ENCODE peak calls at places on chromosome 19, in five cellular contexts. One of them, this sample, is unnamed.

GRCh38 chr19:44164673-44165512 is at the start of gene ZNF226:
- DNase-seq in breast epithelium: peak
- DNase-seq in upper lobe of right lung: peak
- DNase-seq in heart right ventricle: peak
- DNase-seq in adrenal gland: peak
- DNase-seq in this sample: peak

GRCh38 chr19:621819-622218 is 11.5 kb downstream of the POLRMT start:
- DNase-seq in breast epithelium: no peak
- DNase-seq in adrenal gland: no peak
- DNase-seq in heart right ventricle: no peak
- DNase-seq in upper lobe of right lung: no peak
- DNase-seq in this sample: no peak

GRCh38 chr19:13225085-13225484 is 74.9 kb downstream of the IER2 start:
- DNase-seq in adrenal gland: no peak
- DNase-seq in upper lobe of right lung: no peak
- DNase-seq in heart right ventricle: no peak
- DNase-seq in breast epithelium: no peak
- DNase-seq in this sample: no peak

GRCh38 chr19:51018745-51019543 is 565 bp downstream of the KLK10 start:
- DNase-seq in breast epithelium: peak
- DNase-seq in heart right ventricle: no peak
- DNase-seq in adrenal gland: no peak
- DNase-seq in upper lobe of right lung: no peak
- DNase-seq in this sample: peak

GRCh38 chr19:2578391-2578826 is 102.5 kb downstream of the GADD45B start:
- DNase-seq in heart right ventricle: no peak
- DNase-seq in upper lobe of right lung: peak
- DNase-seq in adrenal gland: no peak
- DNase-seq in breast epithelium: peak
- DNase-seq in this sample: peak

GRCh38 chr19:55210120-55210493 is 806 bp upstream of the PTPRH start:
- DNase-seq in adrenal gland: peak
- DNase-seq in breast epithelium: no peak
- DNase-seq in heart right ventricle: no peak
- DNase-seq in upper lobe of right lung: no peak
- DNase-seq in this sample: no peak

GRCh38 chr19:35248310-35249145 is at the start of gene LSR:
- DNase-seq in heart right ventricle: peak
- DNase-seq in upper lobe of right lung: peak
- DNase-seq in adrenal gland: peak
- DNase-seq in breast epithelium: peak
- DNase-seq in this sample: peak

GRCh38 chr19:51480590-51480989 is 2.3 kb downstream of the CEACAM18 start:
- DNase-seq in adrenal gland: no peak
- DNase-seq in heart right ventricle: no peak
- DNase-seq in breast epithelium: no peak
- DNase-seq in upper lobe of right lung: no peak
- DNase-seq in this sample: no peak

GRCh38 chr19:36489920-36490415 is 607 bp upstream of the ZNF566 start:
- DNase-seq in upper lobe of right lung: no peak
- DNase-seq in adrenal gland: peak
- DNase-seq in breast epithelium: peak
- DNase-seq in heart right ventricle: no peak
- DNase-seq in this sample: peak

GRCh38 chr19:38930776-38931761 is at the start of gene MRPS12:
- DNase-seq in breast epithelium: peak
- DNase-seq in upper lobe of right lung: peak
- DNase-seq in heart right ventricle: peak
- DNase-seq in adrenal gland: peak
- DNase-seq in this sample: peak

GRCh38 chr19:33446156-33446917 is 72.8 kb downstream of the CEBPG start:
- DNase-seq in heart right ventricle: no peak
- DNase-seq in adrenal gland: no peak
- DNase-seq in breast epithelium: no peak
- DNase-seq in upper lobe of right lung: peak
- DNase-seq in this sample: no peak

GRCh38 chr19:47633996-47634395 is 25.1 kb downstream of the BICRA start:
- DNase-seq in breast epithelium: no peak
- DNase-seq in heart right ventricle: no peak
- DNase-seq in adrenal gland: no peak
- DNase-seq in upper lobe of right lung: no peak
- DNase-seq in this sample: no peak

GRCh38 chr19:44557933-44558332 is 28.5 kb upstream of the CEACAM20 start:
- DNase-seq in breast epithelium: no peak
- DNase-seq in upper lobe of right lung: no peak
- DNase-seq in adrenal gland: no peak
- DNase-seq in heart right ventricle: no peak
- DNase-seq in this sample: no peak

GRCh38 chr19:17655751-17656480 is 32.2 kb downstream of the UNC13A start:
- DNase-seq in upper lobe of right lung: no peak
- DNase-seq in heart right ventricle: no peak
- DNase-seq in adrenal gland: no peak
- DNase-seq in breast epithelium: no peak
- DNase-seq in this sample: no peak

GRCh38 chr19:38264486-38265212 is at the start of gene SPINT2:
- DNase-seq in upper lobe of right lung: no peak
- DNase-seq in adrenal gland: no peak
- DNase-seq in breast epithelium: no peak
- DNase-seq in heart right ventricle: no peak
- DNase-seq in this sample: no peak

GRCh38 chr19:43820098-43820860 is 6.8 kb upstream of the ZNF283 start:
- DNase-seq in adrenal gland: peak
- DNase-seq in heart right ventricle: peak
- DNase-seq in upper lobe of right lung: peak
- DNase-seq in breast epithelium: no peak
- DNase-seq in this sample: peak

GRCh38 chr19:55642153-55643002 is 1.1 kb upstream of the ZNF581 start:
- DNase-seq in breast epithelium: no peak
- DNase-seq in adrenal gland: peak
- DNase-seq in heart right ventricle: peak
- DNase-seq in upper lobe of right lung: peak
- DNase-seq in this sample: peak

GRCh38 chr19:46967578-46968018 is 52.0 kb upstream of the NPAS1 start:
- DNase-seq in heart right ventricle: peak
- DNase-seq in adrenal gland: peak
- DNase-seq in upper lobe of right lung: peak
- DNase-seq in breast epithelium: peak
- DNase-seq in this sample: peak

GRCh38 chr19:10288662-10289166 is 1.0 kb upstream of the ICAM5 start:
- DNase-seq in adrenal gland: no peak
- DNase-seq in upper lobe of right lung: peak
- DNase-seq in heart right ventricle: no peak
- DNase-seq in breast epithelium: no peak
- DNase-seq in this sample: no peak

GRCh38 chr19:35645680-35646511 is 2.2 kb upstream of the COX6B1 start:
- DNase-seq in heart right ventricle: no peak
- DNase-seq in breast epithelium: no peak
- DNase-seq in adrenal gland: no peak
- DNase-seq in upper lobe of right lung: no peak
- DNase-seq in this sample: no peak

DNA sequence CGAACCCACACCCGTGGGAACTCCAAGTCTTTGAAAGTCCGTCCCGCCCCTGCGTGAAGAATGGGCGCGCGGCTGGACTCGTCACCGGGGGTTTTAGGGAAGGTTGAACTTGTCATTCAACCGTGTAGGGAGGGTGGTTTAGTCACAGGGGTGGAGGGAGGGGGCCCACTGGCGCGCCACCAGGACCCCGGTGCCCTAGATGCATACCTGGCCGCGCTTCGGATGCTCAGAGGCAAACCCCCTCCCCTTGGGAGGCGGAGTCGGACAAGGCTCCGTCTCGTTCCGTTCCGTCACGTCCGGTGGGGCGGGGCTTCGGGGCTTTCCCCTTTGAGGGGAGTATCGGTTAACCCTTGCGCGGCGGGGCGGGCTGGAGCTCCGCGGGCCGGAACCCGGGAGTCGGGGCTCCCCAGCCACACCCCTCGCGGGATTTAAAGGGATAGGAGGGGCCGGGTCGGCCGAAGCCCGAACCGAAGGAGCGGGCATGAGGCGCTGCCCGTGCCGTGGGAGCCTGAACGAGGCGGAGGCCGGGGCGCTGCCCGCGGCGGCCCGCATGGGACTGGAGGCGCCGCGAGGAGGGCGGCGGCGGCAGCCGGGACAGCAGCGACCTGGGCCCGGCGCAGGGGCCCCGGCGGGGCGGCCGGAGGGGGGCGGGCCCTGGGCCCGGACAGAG is at the start of the genes COQ8B and ITPKC:
- DNase-seq in adrenal gland: peak
- DNase-seq in upper lobe of right lung: peak
- DNase-seq in breast epithelium: peak
- DNase-seq in heart right ventricle: peak
- DNase-seq in this sample: peak
- TF ChIP-seq CTCF in adrenal gland: no peak
- TF ChIP-seq CTCF in upper lobe of right lung: peak
- TF ChIP-seq CTCF in breast epithelium: no peak
- TF ChIP-seq CTCF in heart right ventricle: no peak
- TF ChIP-seq CTCF in this sample: no peak

GRCh38 chr19:8126008-8126407 is 23.4 kb downstream of the FBN3 start:
- DNase-seq in upper lobe of right lung: no peak
- DNase-seq in adrenal gland: no peak
- DNase-seq in breast epithelium: no peak
- DNase-seq in heart right ventricle: no peak
- DNase-seq in this sample: no peak

GRCh38 chr19:8129061-8129460 is 20.3 kb downstream of the FBN3 start:
- DNase-seq in adrenal gland: no peak
- DNase-seq in heart right ventricle: no peak
- DNase-seq in upper lobe of right lung: no peak
- DNase-seq in breast epithelium: no peak
- DNase-seq in this sample: no peak

GRCh38 chr19:8127311-8127710 is 22.1 kb downstream of the FBN3 start:
- DNase-seq in heart right ventricle: no peak
- DNase-seq in upper lobe of right lung: no peak
- DNase-seq in breast epithelium: no peak
- DNase-seq in adrenal gland: no peak
- DNase-seq in this sample: no peak

GRCh38 chr19:8126511-8126910 is 22.9 kb downstream of the FBN3 start:
- DNase-seq in adrenal gland: no peak
- DNase-seq in heart right ventricle: no peak
- DNase-seq in breast epithelium: no peak
- DNase-seq in upper lobe of right lung: no peak
- DNase-seq in this sample: no peak

DNA sequence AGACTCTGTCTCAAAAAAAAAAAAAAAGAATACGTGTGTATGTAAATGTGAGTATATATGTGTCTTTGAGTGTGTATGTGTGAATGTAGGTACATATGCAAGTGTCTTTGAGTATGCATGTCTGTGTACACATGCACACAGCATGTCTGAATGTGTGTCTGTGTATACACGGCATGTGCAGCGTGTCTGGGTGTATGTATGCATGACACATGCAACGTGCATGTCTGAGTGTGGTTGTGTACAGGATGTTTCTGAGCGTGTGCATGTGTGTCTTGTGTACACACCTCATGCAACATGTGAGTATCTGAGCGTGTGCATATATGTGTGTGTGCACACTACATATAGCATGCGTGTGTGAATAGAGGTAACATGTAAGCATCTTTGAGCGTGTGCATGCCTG is 20.8 kb downstream of the FBN3 start:
- DNase-seq in adrenal gland: no peak
- DNase-seq in upper lobe of right lung: no peak
- DNase-seq in breast epithelium: no peak
- DNase-seq in heart right ventricle: no peak
- DNase-seq in this sample: no peak
- H3K4me3 ChIP-seq in adrenal gland: no peak
- H3K4me3 ChIP-seq in upper lobe of right lung: no peak
- H3K4me3 ChIP-seq in breast epithelium: no peak
- H3K4me3 ChIP-seq in heart right ventricle: no peak
- H3K4me3 ChIP-seq in this sample: no peak

DNA sequence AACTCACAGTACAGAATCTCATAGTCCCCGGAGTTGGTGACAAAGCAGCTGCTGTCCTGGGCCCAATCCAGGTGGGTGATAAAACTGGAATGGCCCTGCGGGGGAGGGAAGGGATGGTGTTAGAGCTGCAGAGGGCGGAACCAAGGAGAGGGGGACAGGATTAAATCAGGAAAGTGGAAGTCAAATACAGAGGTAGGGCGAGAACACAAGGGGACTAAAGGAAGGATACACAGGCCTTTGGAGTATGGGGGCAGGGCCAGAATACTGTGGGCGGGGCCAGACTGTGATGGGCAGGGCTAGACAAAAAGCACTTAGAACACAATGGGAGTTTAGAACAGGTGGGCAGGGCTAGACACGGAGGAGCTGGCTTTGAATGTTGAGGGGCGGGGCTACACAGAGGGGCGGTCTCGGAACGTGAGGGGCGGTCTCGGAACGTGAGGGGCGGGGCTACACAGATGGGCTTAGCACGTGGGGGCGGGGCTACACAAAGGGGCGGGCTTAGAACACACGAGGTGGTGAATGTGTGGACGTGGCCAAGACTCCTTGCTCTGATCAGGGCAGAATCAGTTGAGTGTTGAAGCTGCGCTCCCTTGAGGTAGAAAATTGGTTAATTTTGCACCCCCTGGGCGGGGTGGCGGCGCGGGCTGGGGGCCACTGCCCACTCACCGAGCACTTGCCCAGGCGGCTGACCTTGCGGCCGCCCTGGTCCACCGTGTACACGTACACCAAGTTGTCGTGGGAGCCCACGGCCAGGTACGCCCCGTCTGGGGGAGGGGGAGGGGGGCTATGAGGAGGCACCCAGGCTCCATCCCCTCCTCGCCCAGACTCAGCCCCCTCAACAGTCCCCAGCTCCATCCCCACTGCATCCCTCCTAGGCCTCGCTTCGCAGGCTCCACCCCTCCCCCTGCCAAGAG is 14.0 kb upstream of the GPR4 start:
- DNase-seq in heart right ventricle: peak
- DNase-seq in adrenal gland: peak
- DNase-seq in breast epithelium: no peak
- DNase-seq in upper lobe of right lung: peak
- DNase-seq in this sample: peak
- H3K27ac ChIP-seq in heart right ventricle: no peak
- H3K27ac ChIP-seq in adrenal gland: peak
- H3K27ac ChIP-seq in breast epithelium: no peak
- H3K27ac ChIP-seq in upper lobe of right lung: no peak
- H3K27ac ChIP-seq in this sample: no peak

DNA sequence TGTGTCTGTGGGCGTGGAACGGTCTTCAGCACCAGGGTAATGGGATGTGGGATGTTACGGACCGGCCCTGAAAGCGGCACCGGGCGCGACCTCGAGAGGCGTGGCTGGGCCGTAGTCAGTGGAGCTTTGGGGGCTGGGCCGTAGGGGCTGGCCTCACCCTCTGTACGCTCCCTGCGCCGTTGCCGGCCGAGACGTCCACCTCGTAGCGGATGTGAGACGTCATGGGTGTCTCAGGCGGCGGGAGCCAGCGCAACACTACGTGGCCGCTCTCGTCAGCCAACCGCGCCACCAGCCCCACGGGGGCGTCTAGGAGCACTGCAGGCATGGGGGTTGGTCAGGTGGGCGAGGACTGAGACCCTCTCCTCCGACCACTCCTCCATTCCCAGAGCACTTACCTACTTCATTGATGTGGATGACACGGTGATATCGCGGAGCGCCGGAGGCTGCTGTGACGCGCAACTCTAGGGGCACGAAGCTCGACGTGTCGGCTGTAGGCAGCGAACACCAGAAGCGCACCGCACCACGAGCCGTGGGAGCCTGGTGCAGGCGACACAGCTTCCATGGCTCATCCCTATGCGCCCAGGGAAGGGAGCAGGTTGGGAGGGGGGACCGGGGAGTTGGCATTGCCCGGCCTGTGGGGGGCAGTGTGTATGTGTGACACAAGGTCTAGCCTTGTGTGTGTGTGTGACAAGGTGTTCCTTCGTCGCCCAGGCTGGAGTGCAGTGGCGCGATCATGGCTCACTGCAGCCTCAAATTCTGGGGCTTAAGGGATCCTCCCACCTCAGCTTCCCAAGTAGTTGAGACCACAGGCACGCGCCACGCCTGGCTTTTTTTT is 2.4 kb downstream of the EPOR start:
- DNase-seq in heart right ventricle: peak
- DNase-seq in adrenal gland: peak
- DNase-seq in upper lobe of right lung: peak
- DNase-seq in breast epithelium: no peak
- DNase-seq in this sample: peak
- TF ChIP-seq CTCF in heart right ventricle: no peak
- TF ChIP-seq CTCF in adrenal gland: no peak
- TF ChIP-seq CTCF in upper lobe of right lung: no peak
- TF ChIP-seq CTCF in breast epithelium: no peak
- TF ChIP-seq CTCF in this sample: no peak